ENCODE peak calls at places on chromosome 5, in ten cellular contexts. One of them, this sample, is unnamed.

GRCh38 chr5:116174111-116174510 is 89.3 kb downstream of the COMMD10 start:
- DNase-seq in NCI-H146: no peak
- DNase-seq in AG08395: no peak
- DNase-seq in adrenal gland: no peak
- DNase-seq in omental fat pad: no peak
- DNase-seq in left colon: no peak
- DNase-seq in HT-29: no peak
- DNase-seq in suprapubic skin: no peak
- DNase-seq in transverse colon: no peak
- DNase-seq in GM23338: no peak
- DNase-seq in this sample: no peak

GRCh38 chr5:17190799-17191391 is 26.5 kb upstream of the BASP1 start:
- DNase-seq in NCI-H146: no peak
- DNase-seq in AG08395: no peak
- DNase-seq in adrenal gland: no peak
- DNase-seq in omental fat pad: no peak
- DNase-seq in left colon: peak
- DNase-seq in HT-29: peak
- DNase-seq in suprapubic skin: no peak
- DNase-seq in transverse colon: peak
- DNase-seq in GM23338: no peak
- DNase-seq in this sample: no peak

GRCh38 chr5:57698785-57699184 is 216.2 kb upstream of the ACTBL2 start:
- DNase-seq in NCI-H146: no peak
- DNase-seq in AG08395: no peak
- DNase-seq in adrenal gland: no peak
- DNase-seq in omental fat pad: no peak
- DNase-seq in left colon: no peak
- DNase-seq in HT-29: peak
- DNase-seq in suprapubic skin: no peak
- DNase-seq in transverse colon: no peak
- DNase-seq in GM23338: peak
- DNase-seq in this sample: no peak

GRCh38 chr5:150487199-150488061 is 20.5 kb upstream of the NDST1 start:
- DNase-seq in NCI-H146: peak
- DNase-seq in AG08395: no peak
- DNase-seq in adrenal gland: peak
- DNase-seq in omental fat pad: no peak
- DNase-seq in left colon: peak
- DNase-seq in HT-29: no peak
- DNase-seq in suprapubic skin: no peak
- DNase-seq in transverse colon: peak
- DNase-seq in GM23338: no peak
- DNase-seq in this sample: no peak

GRCh38 chr5:134614461-134615085 is 18.1 kb downstream of the SAR1B start:
- DNase-seq in NCI-H146: no peak
- DNase-seq in AG08395: no peak
- DNase-seq in adrenal gland: no peak
- DNase-seq in omental fat pad: no peak
- DNase-seq in left colon: no peak
- DNase-seq in HT-29: no peak
- DNase-seq in suprapubic skin: no peak
- DNase-seq in transverse colon: no peak
- DNase-seq in GM23338: no peak
- DNase-seq in this sample: no peak

GRCh38 chr5:1030801-1031271 is 22.2 kb downstream of the NKD2 start:
- DNase-seq in NCI-H146: no peak
- DNase-seq in AG08395: no peak
- DNase-seq in adrenal gland: no peak
- DNase-seq in omental fat pad: no peak
- DNase-seq in left colon: no peak
- DNase-seq in HT-29: no peak
- DNase-seq in suprapubic skin: no peak
- DNase-seq in transverse colon: no peak
- DNase-seq in GM23338: no peak
- DNase-seq in this sample: no peak

GRCh38 chr5:133697536-133698258 is 85.4 kb upstream of the FSTL4 start:
- DNase-seq in NCI-H146: no peak
- DNase-seq in AG08395: no peak
- DNase-seq in adrenal gland: no peak
- DNase-seq in omental fat pad: no peak
- DNase-seq in left colon: no peak
- DNase-seq in HT-29: no peak
- DNase-seq in suprapubic skin: peak
- DNase-seq in transverse colon: no peak
- DNase-seq in GM23338: no peak
- DNase-seq in this sample: no peak

GRCh38 chr5:93890657-93891056 is 149.3 kb upstream of the POU5F2 start:
- DNase-seq in NCI-H146: peak
- DNase-seq in AG08395: no peak
- DNase-seq in adrenal gland: no peak
- DNase-seq in omental fat pad: no peak
- DNase-seq in left colon: no peak
- DNase-seq in HT-29: no peak
- DNase-seq in suprapubic skin: no peak
- DNase-seq in transverse colon: no peak
- DNase-seq in GM23338: peak
- DNase-seq in this sample: no peak

GRCh38 chr5:88556415-88556814 is 287.8 kb upstream of the TMEM161B start:
- DNase-seq in NCI-H146: no peak
- DNase-seq in AG08395: no peak
- DNase-seq in adrenal gland: no peak
- DNase-seq in omental fat pad: no peak
- DNase-seq in left colon: no peak
- DNase-seq in HT-29: no peak
- DNase-seq in suprapubic skin: no peak
- DNase-seq in transverse colon: no peak
- DNase-seq in GM23338: peak
- DNase-seq in this sample: no peak

GRCh38 chr5:1726469-1726865 is 73.2 kb downstream of the MRPL36 start:
- DNase-seq in NCI-H146: no peak
- DNase-seq in AG08395: no peak
- DNase-seq in adrenal gland: no peak
- DNase-seq in omental fat pad: no peak
- DNase-seq in left colon: no peak
- DNase-seq in HT-29: no peak
- DNase-seq in suprapubic skin: no peak
- DNase-seq in transverse colon: no peak
- DNase-seq in GM23338: no peak
- DNase-seq in this sample: no peak

GRCh38 chr5:1743769-1744085 is 55.9 kb downstream of the MRPL36 start:
- DNase-seq in NCI-H146: no peak
- DNase-seq in AG08395: no peak
- DNase-seq in adrenal gland: no peak
- DNase-seq in omental fat pad: no peak
- DNase-seq in left colon: no peak
- DNase-seq in HT-29: no peak
- DNase-seq in suprapubic skin: peak
- DNase-seq in transverse colon: no peak
- DNase-seq in GM23338: no peak
- DNase-seq in this sample: no peak

GRCh38 chr5:122581629-122582028 is 193.3 kb upstream of the SNX2 start:
- DNase-seq in NCI-H146: peak
- DNase-seq in AG08395: no peak
- DNase-seq in adrenal gland: no peak
- DNase-seq in omental fat pad: no peak
- DNase-seq in left colon: no peak
- DNase-seq in HT-29: peak
- DNase-seq in suprapubic skin: no peak
- DNase-seq in transverse colon: no peak
- DNase-seq in GM23338: no peak
- DNase-seq in this sample: no peak

GRCh38 chr5:76801159-76801802 is 17.5 kb upstream of the F2RL1 start:
- DNase-seq in NCI-H146: no peak
- DNase-seq in AG08395: peak
- DNase-seq in adrenal gland: peak
- DNase-seq in omental fat pad: no peak
- DNase-seq in left colon: no peak
- DNase-seq in HT-29: no peak
- DNase-seq in suprapubic skin: no peak
- DNase-seq in transverse colon: no peak
- DNase-seq in GM23338: no peak
- DNase-seq in this sample: no peak

GRCh38 chr5:120624021-120624563 is 160.0 kb downstream of the PRR16 start:
- DNase-seq in NCI-H146: no peak
- DNase-seq in AG08395: peak
- DNase-seq in adrenal gland: no peak
- DNase-seq in omental fat pad: no peak
- DNase-seq in left colon: no peak
- DNase-seq in HT-29: no peak
- DNase-seq in suprapubic skin: no peak
- DNase-seq in transverse colon: no peak
- DNase-seq in GM23338: no peak
- DNase-seq in this sample: no peak

GRCh38 chr5:134902071-134902801 is 2.7 kb upstream of the PCBD2 start:
- DNase-seq in NCI-H146: no peak
- DNase-seq in AG08395: no peak
- DNase-seq in adrenal gland: no peak
- DNase-seq in omental fat pad: no peak
- DNase-seq in left colon: no peak
- DNase-seq in HT-29: no peak
- DNase-seq in suprapubic skin: no peak
- DNase-seq in transverse colon: no peak
- DNase-seq in GM23338: no peak
- DNase-seq in this sample: no peak

GRCh38 chr5:164358531-164359259 is 853.3 kb downstream of the MAT2B start:
- DNase-seq in NCI-H146: no peak
- DNase-seq in AG08395: no peak
- DNase-seq in adrenal gland: no peak
- DNase-seq in omental fat pad: no peak
- DNase-seq in left colon: no peak
- DNase-seq in HT-29: no peak
- DNase-seq in suprapubic skin: no peak
- DNase-seq in transverse colon: no peak
- DNase-seq in GM23338: no peak
- DNase-seq in this sample: no peak

GRCh38 chr5:18944771-18945170 is 1043.2 kb downstream of the CDH18 start:
- DNase-seq in NCI-H146: no peak
- DNase-seq in AG08395: no peak
- DNase-seq in adrenal gland: no peak
- DNase-seq in omental fat pad: no peak
- DNase-seq in left colon: no peak
- DNase-seq in HT-29: no peak
- DNase-seq in suprapubic skin: no peak
- DNase-seq in transverse colon: no peak
- DNase-seq in GM23338: no peak
- DNase-seq in this sample: no peak

GRCh38 chr5:132674671-132675506 is 1.1 kb downstream of the IL4 start:
- DNase-seq in NCI-H146: no peak
- DNase-seq in AG08395: peak
- DNase-seq in adrenal gland: no peak
- DNase-seq in omental fat pad: no peak
- DNase-seq in left colon: no peak
- DNase-seq in HT-29: no peak
- DNase-seq in suprapubic skin: no peak
- DNase-seq in transverse colon: no peak
- DNase-seq in GM23338: no peak
- DNase-seq in this sample: no peak

GRCh38 chr5:150750469-150750868 is 8.3 kb downstream of the DCTN4 start:
- DNase-seq in NCI-H146: no peak
- DNase-seq in AG08395: no peak
- DNase-seq in adrenal gland: no peak
- DNase-seq in omental fat pad: no peak
- DNase-seq in left colon: no peak
- DNase-seq in HT-29: no peak
- DNase-seq in suprapubic skin: no peak
- DNase-seq in transverse colon: no peak
- DNase-seq in GM23338: no peak
- DNase-seq in this sample: no peak

GRCh38 chr5:173968154-173968553 is 20.8 kb upstream of the C5orf47 start:
- DNase-seq in NCI-H146: no peak
- DNase-seq in AG08395: no peak
- DNase-seq in adrenal gland: no peak
- DNase-seq in omental fat pad: no peak
- DNase-seq in left colon: no peak
- DNase-seq in HT-29: no peak
- DNase-seq in suprapubic skin: no peak
- DNase-seq in transverse colon: no peak
- DNase-seq in GM23338: peak
- DNase-seq in this sample: no peak

GRCh38 chr5:56632199-56632598 is 183.2 kb upstream of the MAP3K1 start:
- DNase-seq in NCI-H146: peak
- DNase-seq in AG08395: no peak
- DNase-seq in adrenal gland: no peak
- DNase-seq in omental fat pad: no peak
- DNase-seq in left colon: no peak
- DNase-seq in HT-29: peak
- DNase-seq in suprapubic skin: no peak
- DNase-seq in transverse colon: no peak
- DNase-seq in GM23338: no peak
- DNase-seq in this sample: no peak

GRCh38 chr5:96229173-96229572 is 203.9 kb downstream of the PCSK1 start:
- DNase-seq in NCI-H146: no peak
- DNase-seq in AG08395: no peak
- DNase-seq in adrenal gland: no peak
- DNase-seq in omental fat pad: no peak
- DNase-seq in left colon: no peak
- DNase-seq in HT-29: no peak
- DNase-seq in suprapubic skin: no peak
- DNase-seq in transverse colon: no peak
- DNase-seq in GM23338: no peak
- DNase-seq in this sample: no peak

GRCh38 chr5:124538196-124538595 is 208.2 kb downstream of the ZNF608 start:
- DNase-seq in NCI-H146: no peak
- DNase-seq in AG08395: no peak
- DNase-seq in adrenal gland: no peak
- DNase-seq in omental fat pad: no peak
- DNase-seq in left colon: no peak
- DNase-seq in HT-29: no peak
- DNase-seq in suprapubic skin: no peak
- DNase-seq in transverse colon: no peak
- DNase-seq in GM23338: no peak
- DNase-seq in this sample: no peak

GRCh38 chr5:31639488-31640011 is 619 bp downstream of the PDZD2 start:
- DNase-seq in NCI-H146: no peak
- DNase-seq in AG08395: no peak
- DNase-seq in adrenal gland: no peak
- DNase-seq in omental fat pad: no peak
- DNase-seq in left colon: peak
- DNase-seq in HT-29: no peak
- DNase-seq in suprapubic skin: no peak
- DNase-seq in transverse colon: no peak
- DNase-seq in GM23338: peak
- DNase-seq in this sample: no peak

GRCh38 chr5:963673-964531 is 44.7 kb upstream of the NKD2 start:
- DNase-seq in NCI-H146: no peak
- DNase-seq in AG08395: peak
- DNase-seq in adrenal gland: peak
- DNase-seq in omental fat pad: no peak
- DNase-seq in left colon: peak
- DNase-seq in HT-29: no peak
- DNase-seq in suprapubic skin: no peak
- DNase-seq in transverse colon: no peak
- DNase-seq in GM23338: no peak
- DNase-seq in this sample: no peak

GRCh38 chr5:135315394-135315793 is 83.6 kb downstream of the MACROH2A1 start:
- DNase-seq in NCI-H146: no peak
- DNase-seq in AG08395: no peak
- DNase-seq in adrenal gland: no peak
- DNase-seq in omental fat pad: no peak
- DNase-seq in left colon: no peak
- DNase-seq in HT-29: no peak
- DNase-seq in suprapubic skin: no peak
- DNase-seq in transverse colon: no peak
- DNase-seq in GM23338: no peak
- DNase-seq in this sample: no peak

GRCh38 chr5:117872798-117873368 is 1115.5 kb downstream of the DTWD2 start:
- DNase-seq in NCI-H146: no peak
- DNase-seq in AG08395: no peak
- DNase-seq in adrenal gland: no peak
- DNase-seq in omental fat pad: no peak
- DNase-seq in left colon: no peak
- DNase-seq in HT-29: no peak
- DNase-seq in suprapubic skin: no peak
- DNase-seq in transverse colon: no peak
- DNase-seq in GM23338: no peak
- DNase-seq in this sample: no peak

GRCh38 chr5:139696167-139696893 is 48.2 kb downstream of the CXXC5 start:
- DNase-seq in NCI-H146: no peak
- DNase-seq in AG08395: no peak
- DNase-seq in adrenal gland: no peak
- DNase-seq in omental fat pad: no peak
- DNase-seq in left colon: no peak
- DNase-seq in HT-29: peak
- DNase-seq in suprapubic skin: peak
- DNase-seq in transverse colon: no peak
- DNase-seq in GM23338: peak
- DNase-seq in this sample: no peak

This sample was measured in KG1.